ENCODE peak calls at places on chromosomes 2 and 18, in six cellular contexts. One of them, this sample, is unnamed. For H3K4me1, the result is how much of the 10 kb centered on the place peaks cover.

GRCh38 chr2:26566081-26566375 is 75.1 kb downstream of the CIB4 start:
- DNase-seq in uterus: no peak
- DNase-seq in kidney: no peak
- DNase-seq in left ventricle myocardium inferior: no peak
- DNase-seq in SK-N-SH: no peak
- DNase-seq in neural progenitor cell: no peak
- DNase-seq in this sample: no peak

GRCh38 chr18:9364242-9364641 is 29.7 kb downstream of the TWSG1 start:
- DNase-seq in uterus: no peak
- DNase-seq in kidney: no peak
- DNase-seq in left ventricle myocardium inferior: no peak
- DNase-seq in SK-N-SH: no peak
- DNase-seq in neural progenitor cell: no peak
- DNase-seq in this sample: no peak

GRCh38 chr2:185255566-185255965 is 483.0 kb upstream of the FSIP2 start:
- DNase-seq in uterus: no peak
- DNase-seq in kidney: no peak
- DNase-seq in left ventricle myocardium inferior: no peak
- DNase-seq in SK-N-SH: no peak
- DNase-seq in neural progenitor cell: no peak
- DNase-seq in this sample: no peak

GRCh38 chr2:176099159-176099736 is 347 bp upstream of the HOXD12 start:
- DNase-seq in uterus: no peak
- DNase-seq in kidney: peak
- DNase-seq in left ventricle myocardium inferior: no peak
- DNase-seq in SK-N-SH: no peak
- DNase-seq in neural progenitor cell: no peak
- DNase-seq in this sample: no peak

GRCh38 chr2:134917219-134917957 is 1.2 kb upstream of the CCNT2 start:
- DNase-seq in uterus: peak
- DNase-seq in kidney: peak
- DNase-seq in left ventricle myocardium inferior: peak
- DNase-seq in SK-N-SH: no peak
- DNase-seq in neural progenitor cell: peak
- DNase-seq in this sample: peak

GRCh38 chr2:43459455-43459854 is 136.4 kb downstream of the THADA start:
- DNase-seq in uterus: no peak
- DNase-seq in kidney: no peak
- DNase-seq in left ventricle myocardium inferior: no peak
- DNase-seq in SK-N-SH: no peak
- DNase-seq in neural progenitor cell: no peak
- DNase-seq in this sample: no peak

GRCh38 chr2:186704897-186705296 is 11.0 kb downstream of the FAM171B start:
- DNase-seq in uterus: no peak
- DNase-seq in kidney: no peak
- DNase-seq in left ventricle myocardium inferior: no peak
- DNase-seq in SK-N-SH: no peak
- DNase-seq in neural progenitor cell: no peak
- DNase-seq in this sample: no peak

GRCh38 chr2:232843860-232844259 is 26.2 kb upstream of the SNORC start:
- DNase-seq in uterus: no peak
- DNase-seq in kidney: no peak
- DNase-seq in left ventricle myocardium inferior: no peak
- DNase-seq in SK-N-SH: no peak
- DNase-seq in neural progenitor cell: no peak
- DNase-seq in this sample: no peak

GRCh38 chr18:41326311-41326710 is 628.7 kb upstream of the PIK3C3 start:
- DNase-seq in uterus: no peak
- DNase-seq in kidney: no peak
- DNase-seq in left ventricle myocardium inferior: no peak
- DNase-seq in SK-N-SH: no peak
- DNase-seq in neural progenitor cell: no peak
- DNase-seq in this sample: no peak

GRCh38 chr2:180625006-180625844 is 355.2 kb upstream of the UBE2E3 start:
- DNase-seq in uterus: no peak
- DNase-seq in kidney: no peak
- DNase-seq in left ventricle myocardium inferior: no peak
- DNase-seq in SK-N-SH: no peak
- DNase-seq in neural progenitor cell: no peak
- DNase-seq in this sample: no peak

GRCh38 chr2:219514836-219515235 is 554 bp downstream of the ASIC4 start:
- DNase-seq in uterus: no peak
- DNase-seq in kidney: no peak
- DNase-seq in left ventricle myocardium inferior: no peak
- DNase-seq in SK-N-SH: no peak
- DNase-seq in neural progenitor cell: no peak
- DNase-seq in this sample: no peak

GRCh38 chr2:111905990-111906735 is 7.8 kb downstream of the MERTK start:
- DNase-seq in uterus: no peak
- DNase-seq in kidney: no peak
- DNase-seq in left ventricle myocardium inferior: no peak
- DNase-seq in SK-N-SH: no peak
- DNase-seq in neural progenitor cell: peak
- DNase-seq in this sample: peak

DNA sequence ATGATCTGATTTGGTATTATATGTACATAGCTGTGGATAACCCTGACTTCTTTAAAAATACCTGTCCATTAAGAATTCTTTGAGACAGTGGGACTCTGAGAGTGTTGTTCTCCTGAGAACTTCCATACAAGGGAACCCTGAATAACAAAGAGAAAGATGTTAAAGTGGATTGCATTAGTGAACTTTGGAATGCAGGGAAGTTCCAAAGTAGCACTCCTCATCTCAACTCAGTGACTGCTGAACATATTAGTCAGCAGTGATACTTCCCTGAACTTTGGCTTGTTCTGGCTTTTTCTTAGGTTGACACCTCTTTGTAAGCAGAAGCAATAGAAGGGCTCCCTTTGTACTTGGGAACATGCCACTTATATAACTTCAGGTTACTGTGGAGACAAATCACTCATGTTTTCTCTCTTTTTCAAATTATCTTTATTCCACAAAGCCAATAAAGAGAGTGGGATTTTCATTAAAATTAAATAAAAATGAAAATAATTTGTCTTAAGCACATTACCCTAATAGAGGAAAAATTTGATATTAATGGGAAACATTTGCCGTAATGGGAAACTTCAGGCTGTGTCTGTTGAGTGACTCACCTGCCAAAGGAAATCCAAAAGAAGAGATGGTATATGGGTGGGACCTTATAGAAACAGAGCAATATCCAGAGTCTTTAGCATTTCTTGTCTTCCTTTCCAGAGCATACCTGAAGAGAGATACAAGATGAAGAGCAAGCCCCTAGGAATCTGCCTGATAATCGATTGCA is 33.3 kb downstream of the CFLAR start:
- DNase-seq in uterus: no peak
- DNase-seq in kidney: no peak
- DNase-seq in left ventricle myocardium inferior: no peak
- DNase-seq in SK-N-SH: no peak
- DNase-seq in neural progenitor cell: no peak
- DNase-seq in this sample: no peak
- H3K27ac ChIP-seq in uterus: peak
- H3K27ac ChIP-seq in kidney: peak
- H3K27ac ChIP-seq in left ventricle myocardium inferior: peak
- H3K27ac ChIP-seq in SK-N-SH: peak
- H3K27ac ChIP-seq in neural progenitor cell: no peak
- H3K27ac ChIP-seq in this sample: peak

GRCh38 chr2:102436284-102436683 is 13.3 kb downstream of the IL18RAP start:
- DNase-seq in uterus: no peak
- DNase-seq in kidney: no peak
- DNase-seq in left ventricle myocardium inferior: no peak
- DNase-seq in SK-N-SH: no peak
- DNase-seq in neural progenitor cell: no peak
- DNase-seq in this sample: no peak

GRCh38 chr2:102438124-102438523 is 15.2 kb downstream of the IL18RAP start:
- DNase-seq in uterus: no peak
- DNase-seq in kidney: no peak
- DNase-seq in left ventricle myocardium inferior: no peak
- DNase-seq in SK-N-SH: no peak
- DNase-seq in neural progenitor cell: no peak
- DNase-seq in this sample: no peak

GRCh38 chr2:102438578-102438977 is 15.6 kb downstream of the IL18RAP start:
- DNase-seq in uterus: no peak
- DNase-seq in kidney: no peak
- DNase-seq in left ventricle myocardium inferior: no peak
- DNase-seq in SK-N-SH: no peak
- DNase-seq in neural progenitor cell: no peak
- DNase-seq in this sample: no peak

GRCh38 chr2:102439065-102439695 is 16.2 kb downstream of the IL18RAP start:
- DNase-seq in uterus: no peak
- DNase-seq in kidney: no peak
- DNase-seq in left ventricle myocardium inferior: no peak
- DNase-seq in SK-N-SH: no peak
- DNase-seq in neural progenitor cell: no peak
- DNase-seq in this sample: no peak

GRCh38 chr2:102437122-102437521 is 14.2 kb downstream of the IL18RAP start:
- DNase-seq in uterus: no peak
- DNase-seq in kidney: no peak
- DNase-seq in left ventricle myocardium inferior: no peak
- DNase-seq in SK-N-SH: no peak
- DNase-seq in neural progenitor cell: no peak
- DNase-seq in this sample: no peak
- H3K4me1 ChIP-seq in uterus: under half
- H3K4me1 ChIP-seq in kidney: under half
- H3K4me1 ChIP-seq in left ventricle myocardium inferior: under half
- H3K4me1 ChIP-seq in SK-N-SH: under half
- H3K4me1 ChIP-seq in neural progenitor cell: under half
- H3K4me1 ChIP-seq in this sample: under half

GRCh38 chr2:157592983-157593382 is 35.7 kb downstream of the ACVR1C start:
- DNase-seq in uterus: no peak
- DNase-seq in kidney: no peak
- DNase-seq in left ventricle myocardium inferior: no peak
- DNase-seq in SK-N-SH: peak
- DNase-seq in neural progenitor cell: no peak
- DNase-seq in this sample: no peak

GRCh38 chr2:157592374-157592773 is 36.3 kb downstream of the ACVR1C start:
- DNase-seq in uterus: no peak
- DNase-seq in kidney: no peak
- DNase-seq in left ventricle myocardium inferior: no peak
- DNase-seq in SK-N-SH: no peak
- DNase-seq in neural progenitor cell: no peak
- DNase-seq in this sample: no peak

GRCh38 chr2:157593411-157593810 is 35.3 kb downstream of the ACVR1C start:
- DNase-seq in uterus: no peak
- DNase-seq in kidney: no peak
- DNase-seq in left ventricle myocardium inferior: no peak
- DNase-seq in SK-N-SH: no peak
- DNase-seq in neural progenitor cell: no peak
- DNase-seq in this sample: no peak

GRCh38 chr2:157601807-157602206 is 26.9 kb downstream of the ACVR1C start:
- DNase-seq in uterus: no peak
- DNase-seq in kidney: no peak
- DNase-seq in left ventricle myocardium inferior: no peak
- DNase-seq in SK-N-SH: no peak
- DNase-seq in neural progenitor cell: no peak
- DNase-seq in this sample: no peak

DNA sequence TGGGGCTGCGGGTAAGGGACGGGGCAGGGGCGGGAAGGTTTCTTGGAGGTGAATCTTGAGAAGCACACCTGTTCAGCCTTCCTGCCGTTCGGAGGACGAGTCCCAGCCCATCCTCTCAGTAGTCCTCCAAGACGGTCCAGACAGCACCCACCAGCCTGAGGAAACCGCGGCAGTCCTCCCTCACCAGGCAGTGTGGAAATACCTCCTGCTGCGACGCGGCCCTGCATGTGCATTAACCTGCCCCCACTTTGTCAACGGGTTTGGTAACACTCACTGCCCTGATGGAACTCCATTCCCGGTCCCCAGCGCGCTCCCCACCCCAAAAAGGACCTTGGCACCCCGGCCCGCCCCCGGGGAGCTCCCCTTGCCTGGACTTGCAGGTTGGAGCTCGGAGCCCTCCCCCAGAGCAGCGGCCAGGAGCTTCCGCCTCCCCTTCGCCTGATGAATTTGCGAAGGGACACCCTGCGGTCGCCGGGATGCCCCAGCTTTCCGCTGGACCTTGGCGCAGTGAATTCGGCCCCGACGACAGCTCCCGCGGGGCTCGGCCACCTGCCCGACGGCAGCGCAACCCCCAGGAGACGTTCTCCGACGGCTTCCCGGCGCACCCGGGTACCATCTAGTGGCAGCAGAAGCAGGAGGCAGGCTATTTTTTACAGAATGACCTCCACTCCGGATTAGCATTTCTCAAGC is 31.5 kb downstream of the ACVR1C start:
- DNase-seq in uterus: no peak
- DNase-seq in kidney: peak
- DNase-seq in left ventricle myocardium inferior: peak
- DNase-seq in SK-N-SH: peak
- DNase-seq in neural progenitor cell: peak
- DNase-seq in this sample: no peak
- H3K4me3 ChIP-seq in uterus: no peak
- H3K4me3 ChIP-seq in kidney: no peak
- H3K4me3 ChIP-seq in left ventricle myocardium inferior: peak
- H3K4me3 ChIP-seq in SK-N-SH: no peak
- H3K4me3 ChIP-seq in neural progenitor cell: peak
- H3K4me3 ChIP-seq in this sample: no peak

DNA sequence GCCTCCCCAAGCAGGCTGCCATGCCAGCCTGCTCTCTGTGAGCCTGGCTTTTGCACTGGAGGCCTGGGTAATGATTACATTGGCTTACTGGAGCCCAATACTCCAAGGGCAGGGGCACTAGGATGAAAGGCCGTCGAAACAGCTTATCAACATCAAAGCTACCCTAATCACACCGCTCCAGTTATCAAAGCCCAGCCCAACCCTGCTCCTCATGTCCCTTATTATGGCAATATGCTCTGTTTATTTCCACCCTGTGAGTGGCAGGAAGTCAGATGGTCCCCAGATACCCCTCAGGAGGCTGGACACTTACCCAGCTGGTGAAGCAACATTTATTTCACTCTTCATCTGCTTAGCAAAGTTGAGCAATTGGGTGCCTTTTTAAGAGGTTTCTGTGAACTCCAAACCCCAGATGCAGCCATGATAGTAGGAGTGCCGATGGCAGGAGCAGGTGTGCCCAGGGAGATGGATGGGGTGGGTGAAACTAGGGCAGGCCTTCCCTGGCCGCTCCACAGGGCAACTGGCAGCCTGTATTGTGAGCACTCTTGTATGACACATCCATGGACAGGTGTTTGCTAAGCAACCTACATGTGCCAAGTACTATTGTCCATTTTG is 97.2 kb upstream of the ITGA6 start:
- DNase-seq in uterus: no peak
- DNase-seq in kidney: no peak
- DNase-seq in left ventricle myocardium inferior: no peak
- DNase-seq in SK-N-SH: no peak
- DNase-seq in neural progenitor cell: no peak
- DNase-seq in this sample: no peak
- H3K27ac ChIP-seq in uterus: peak
- H3K27ac ChIP-seq in kidney: peak
- H3K27ac ChIP-seq in left ventricle myocardium inferior: peak
- H3K27ac ChIP-seq in SK-N-SH: no peak
- H3K27ac ChIP-seq in neural progenitor cell: no peak
- H3K27ac ChIP-seq in this sample: peak